ENCODE peak calls at places on chromosome 11, in ten cellular contexts. Z, L, U, K, F, D, W, V, J and S are unnamed samples. For H3K27me3, the result is how much of the 10 kb centered on the place peaks cover.

GRCh38 chr11:12200359-12201015 is 90.1 kb downstream of the MICAL2 start:
- DNase-seq in Z (no peak), L (no peak), U (peak), K (no peak), F (peak), D (peak), W (no peak), V (no peak), J (no peak), S (no peak)

GRCh38 chr11:27997344-27997743 is 110.6 kb downstream of the KIF18A start:
- DNase-seq in Z (no peak), L (no peak), U (no peak), K (no peak), F (no peak), D (no peak), W (no peak), V (no peak), J (no peak), S (no peak)

GRCh38 chr11:58004664-58005063 is 19.0 kb upstream of the OR9Q1 start:
- DNase-seq in Z (no peak), L (no peak), U (no peak), K (no peak), F (no peak), D (no peak), W (no peak), V (no peak), J (no peak), S (no peak)

GRCh38 chr11:86477495-86478155 is 102.9 kb downstream of the CCDC81 start:
- DNase-seq in Z (no peak), L (no peak), U (no peak), K (no peak), F (no peak), D (no peak), W (no peak), V (no peak), J (no peak), S (no peak)

GRCh38 chr11:126350811-126351210 is 4.7 kb upstream of the ST3GAL4 start:
- DNase-seq in Z (no peak), L (no peak), U (no peak), K (no peak), F (no peak), D (no peak), W (no peak), V (no peak), J (no peak), S (no peak)

GRCh38 chr11:40722179-40722795 is 737.2 kb downstream of the LRRC4C start:
- DNase-seq in Z (no peak), L (no peak), U (peak), K (no peak), F (peak), D (no peak), W (no peak), V (no peak), J (no peak), S (peak)

GRCh38 chr11:10355257-10355661 is 50.4 kb downstream of the ADM start:
- DNase-seq in Z (no peak), L (peak), U (no peak), K (no peak), F (no peak), D (no peak), W (no peak), V (no peak), J (no peak), S (no peak)

GRCh38 chr11:215581-216037 is 8.1 kb downstream of the RIC8A start:
- DNase-seq in Z (no peak), L (no peak), U (no peak), K (no peak), F (no peak), D (no peak), W (no peak), V (no peak), J (no peak), S (peak)

GRCh38 chr11:7537260-7537659 is 23.5 kb downstream of the PPFIBP2 start:
- DNase-seq in Z (no peak), L (no peak), U (no peak), K (no peak), F (no peak), D (no peak), W (no peak), V (no peak), J (no peak), S (no peak)

GRCh38 chr11:96103102-96103501 is 179.2 kb upstream of the MTMR2 start:
- DNase-seq in Z (no peak), L (no peak), U (no peak), K (no peak), F (no peak), D (no peak), W (no peak), V (no peak), J (no peak), S (no peak)

GRCh38 chr11:120666121-120666639 is 154.6 kb downstream of the GRIK4 start:
- DNase-seq in Z (no peak), L (no peak), U (no peak), K (no peak), F (no peak), D (no peak), W (no peak), V (no peak), J (no peak), S (peak)

GRCh38 chr11:9574806-9575530 is 1.5 kb downstream of the WEE1 start:
- DNase-seq in Z (no peak), L (peak), U (peak), K (peak), F (peak), D (peak), W (peak), V (peak), J (peak), S (peak)

GRCh38 chr11:2518983-2519340 is 74.2 kb downstream of the KCNQ1 start:
- DNase-seq in Z (peak), L (no peak), U (peak), K (no peak), F (no peak), D (peak), W (peak), V (no peak), J (no peak), S (peak)

GRCh38 chr11:96969251-96969650 is 579.4 kb downstream of the JRKL start:
- DNase-seq in Z (no peak), L (peak), U (no peak), K (no peak), F (no peak), D (no peak), W (no peak), V (no peak), J (no peak), S (no peak)

GRCh38 chr11:115164774-115165173 is 339.4 kb downstream of the CADM1 start:
- DNase-seq in Z (no peak), L (no peak), U (no peak), K (no peak), F (no peak), D (no peak), W (no peak), V (no peak), J (no peak), S (peak)

GRCh38 chr11:73869234-73869949 is 7.3 kb downstream of the COA4 start:
- DNase-seq in Z (no peak), L (no peak), U (peak), K (peak), F (no peak), D (no peak), W (no peak), V (no peak), J (no peak), S (no peak)

GRCh38 chr11:15968461-15969130 is 387.8 kb downstream of the SOX6 start:
- DNase-seq in Z (no peak), L (no peak), U (no peak), K (peak), F (peak), D (no peak), W (peak), V (no peak), J (no peak), S (peak)

GRCh38 chr11:130849215-130849568 is 67.1 kb downstream of the SNX19 start:
- DNase-seq in Z (no peak), L (peak), U (no peak), K (no peak), F (no peak), D (no peak), W (no peak), V (no peak), J (no peak), S (no peak)

GRCh38 chr11:117410861-117411725 is 83.4 kb downstream of the CEP164 start:
- DNase-seq in Z (no peak), L (no peak), U (no peak), K (no peak), F (no peak), D (no peak), W (no peak), V (no peak), J (no peak), S (peak)

GRCh38 chr11:66188580-66188979 is 79.9 kb upstream of the RAB1B start:
- DNase-seq in Z (no peak), L (peak), U (no peak), K (no peak), F (no peak), D (no peak), W (no peak), V (no peak), J (no peak), S (no peak)

GRCh38 chr11:18171377-18172000 is 1.1 kb upstream of the MRGPRX4 start:
- DNase-seq in Z (no peak), L (no peak), U (peak), K (no peak), F (peak), D (no peak), W (no peak), V (peak), J (no peak), S (peak)

GRCh38 chr11:117180661-117181585 is 2.4 kb downstream of the SIDT2 start:
- DNase-seq in Z (peak), L (no peak), U (peak), K (peak), F (no peak), D (peak), W (peak), V (peak), J (peak), S (peak)

GRCh38 chr11:10379022-10379421 is 74.1 kb downstream of the ADM start:
- DNase-seq in Z (no peak), L (no peak), U (no peak), K (no peak), F (no peak), D (no peak), W (no peak), V (no peak), J (no peak), S (peak)

GRCh38 chr11:69100454-69101099 is 51.8 kb downstream of the TPCN2 start:
- DNase-seq in Z (no peak), L (no peak), U (no peak), K (no peak), F (no peak), D (peak), W (no peak), V (no peak), J (no peak), S (no peak)

GRCh38 chr11:67504023-67504949 is 877 bp downstream of the PITPNM1 start:
- DNase-seq in Z (no peak), L (no peak), U (peak), K (no peak), F (peak), D (peak), W (no peak), V (no peak), J (no peak), S (peak)

GRCh38 chr11:108199446-108200321 is 22.8 kb downstream of the NPAT start:
- DNase-seq in Z (no peak), L (peak), U (no peak), K (no peak), F (peak), D (no peak), W (no peak), V (no peak), J (peak), S (no peak)

GRCh38 chr11:102666331-102666957 is 39.1 kb downstream of the MMP27 start:
- DNase-seq in Z (no peak), L (no peak), U (peak), K (peak), F (peak), D (no peak), W (no peak), V (peak), J (peak), S (peak)

GRCh38 chr11:76074178-76075112 is 131.9 kb downstream of the WNT11 start:
- DNase-seq in Z (no peak), L (no peak), U (no peak), K (no peak), F (no peak), D (no peak), W (no peak), V (no peak), J (no peak), S (no peak)

GRCh38 chr11:35099278-35100018 is 39.5 kb upstream of the CD44 start:
- DNase-seq in Z (no peak), L (no peak), U (no peak), K (no peak), F (no peak), D (no peak), W (no peak), V (no peak), J (no peak), S (no peak)

GRCh38 chr11:45926536-45927331 is 4.3 kb downstream of the LARGE2 start:
- DNase-seq in Z (no peak), L (no peak), U (no peak), K (no peak), F (no peak), D (no peak), W (no peak), V (no peak), J (no peak), S (no peak)

GRCh38 chr11:119993732-119994131 is 144.2 kb downstream of the TRIM29 start:
- DNase-seq in Z (no peak), L (no peak), U (no peak), K (peak), F (peak), D (peak), W (no peak), V (no peak), J (no peak), S (no peak)

GRCh38 chr11:70077411-70078094 is 564 bp upstream of the ANO1 start:
- DNase-seq in Z (no peak), L (no peak), U (no peak), K (no peak), F (peak), D (no peak), W (no peak), V (no peak), J (no peak), S (peak)

GRCh38 chr11:18526130-18526520 is 617 bp downstream of the TSG101 start:
- DNase-seq in Z (no peak), L (no peak), U (no peak), K (no peak), F (no peak), D (no peak), W (no peak), V (no peak), J (no peak), S (no peak)

GRCh38 chr11:69352715-69353325 is 58.9 kb downstream of the MYEOV start:
- DNase-seq in Z (peak), L (peak), U (no peak), K (peak), F (no peak), D (no peak), W (no peak), V (peak), J (peak), S (peak)

GRCh38 chr11:129374993-129375721 is 491 bp upstream of the BARX2 start:
- DNase-seq in Z (no peak), L (no peak), U (no peak), K (peak), F (peak), D (peak), W (peak), V (no peak), J (no peak), S (peak)

GRCh38 chr11:78033040-78033439 is 10.0 kb upstream of the KCTD14 start:
- DNase-seq in Z (no peak), L (no peak), U (no peak), K (no peak), F (no peak), D (no peak), W (no peak), V (no peak), J (no peak), S (no peak)

GRCh38 chr11:403021-403760 is 9.2 kb downstream of the PKP3 start:
- DNase-seq in Z (no peak), L (no peak), U (no peak), K (no peak), F (no peak), D (peak), W (no peak), V (no peak), J (no peak), S (no peak)

GRCh38 chr11:13140028-13140870 is 131.1 kb downstream of the RASSF10 start:
- DNase-seq in Z (no peak), L (peak), U (no peak), K (peak), F (no peak), D (peak), W (no peak), V (no peak), J (peak), S (no peak)

DNA sequence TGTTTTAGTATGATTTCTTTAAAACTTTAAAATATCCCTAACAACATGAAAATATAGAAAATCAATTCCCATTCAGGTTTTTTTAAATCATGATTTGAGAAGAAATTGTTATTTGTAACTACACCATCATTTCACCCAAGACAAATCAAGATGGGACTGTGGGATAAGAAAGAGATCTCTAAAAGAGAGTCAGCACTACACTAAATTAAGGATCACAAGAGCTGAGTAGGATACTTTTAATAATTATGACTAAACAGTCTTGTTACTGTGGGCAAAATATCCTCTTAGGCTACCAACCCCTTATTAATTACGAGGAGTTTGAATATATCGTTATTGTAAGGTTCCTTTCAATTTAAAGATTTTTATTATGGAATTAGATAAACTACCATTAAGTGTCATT is 3.0 kb downstream of the GAS2 start:
- DNase-seq in Z (no peak), L (no peak), U (no peak), K (no peak), F (no peak), D (no peak), W (no peak), V (no peak), J (no peak), S (no peak)
- H3K27me3 ChIP-seq in Z (under half), L (half or more), U (under half), K (under half), F (under half), D (under half), W (under half), V (under half), J (under half), S (under half)

GRCh38 chr11:92826597-92826996 is 142.9 kb upstream of the MTNR1B start:
- DNase-seq in Z (no peak), L (no peak), U (no peak), K (no peak), F (no peak), D (no peak), W (no peak), V (no peak), J (no peak), S (no peak)
- TF ChIP-seq CTCF in Z (no peak), L (no peak), U (no peak), K (no peak), F (no peak), D (no peak), W (no peak), V (no peak), J (no peak), S (peak)

GRCh38 chr11:114063829-114064201 is 4.3 kb downstream of the ZBTB16 start:
- DNase-seq in Z (no peak), L (no peak), U (no peak), K (no peak), F (no peak), D (no peak), W (no peak), V (no peak), J (no peak), S (no peak)
- H3K27me3 ChIP-seq in Z (under half), L (under half), U (half or more), K (under half), F (half or more), D (under half), W (under half), V (under half), J (under half), S (half or more)

GRCh38 chr11:124277809-124278208 is 21.6 kb downstream of the OR8G5 start:
- DNase-seq in Z (no peak), L (no peak), U (no peak), K (no peak), F (no peak), D (no peak), W (no peak), V (no peak), J (no peak), S (peak)
- TF ChIP-seq CTCF in Z (no peak), L (peak), U (peak), K (no peak), F (no peak), D (no peak), W (no peak), V (peak), J (no peak), S (peak)